ENCODE peak calls at places on chromosome 20, in nine cellular contexts. M is adrenal gland; C is fibroblast of lung; B is endothelial cell of umbilical vein; J is heart right ventricle; H is neuronal stem cell; V is sigmoid colon; Y is neural progenitor cell; I is naive thymus-derived CD4-positive, alpha-beta T cell. N is an unnamed sample. For H3K27me3, the result is how much of the 10 kb centered on the place peaks cover.

GRCh38 chr20:14696937-14697336 is 359.5 kb upstream of the FLRT3 start:
- DNase-seq in J (no peak), Y (no peak), C (no peak), B (no peak), H (no peak), I (no peak), V (no peak), M (no peak), N (no peak)

GRCh38 chr20:2108987-2109386 is 7.4 kb downstream of the STK35 start:
- DNase-seq in J (no peak), I (no peak), M (peak), H (no peak), Y (no peak), B (no peak), C (peak), V (no peak), N (peak)

GRCh38 chr20:61487346-61488022 is 235.4 kb downstream of the CDH4 start:
- DNase-seq in M (no peak), B (no peak), C (peak), J (no peak), H (no peak), Y (no peak), I (no peak), V (no peak), N (no peak)

GRCh38 chr20:57189713-57190112 is 76.7 kb downstream of the BMP7 start:
- DNase-seq in J (no peak), H (no peak), V (no peak), M (no peak), B (no peak), C (no peak), I (no peak), Y (no peak), N (no peak)

GRCh38 chr20:14992961-14993360 is 655.5 kb upstream of the FLRT3 start:
- DNase-seq in H (no peak), B (no peak), I (no peak), J (no peak), V (no peak), C (no peak), M (no peak), Y (no peak), N (no peak)

GRCh38 chr20:50140339-50140859 is 13.1 kb downstream of the PEDS1 start:
- DNase-seq in Y (no peak), M (no peak), C (no peak), I (no peak), J (no peak), B (no peak), H (no peak), V (no peak), N (no peak)

GRCh38 chr20:50019466-50020256 is 36.9 kb downstream of the SNAI1 start:
- DNase-seq in B (no peak), J (peak), I (no peak), C (no peak), M (peak), V (peak), H (no peak), Y (no peak), N (no peak)

GRCh38 chr20:23880426-23880825 is 878 bp upstream of the CST5 start:
- DNase-seq in B (no peak), Y (no peak), I (no peak), C (no peak), M (no peak), J (no peak), V (no peak), H (no peak), N (no peak)

GRCh38 chr20:54980321-54980960 is 505.0 kb downstream of the DOK5 start:
- DNase-seq in Y (peak), H (peak), V (no peak), M (no peak), C (no peak), B (no peak), I (no peak), J (no peak), N (no peak)

GRCh38 chr20:33859157-33859695 is 48.1 kb downstream of the CHMP4B start:
- DNase-seq in C (no peak), Y (no peak), B (peak), M (no peak), V (no peak), I (no peak), J (no peak), H (no peak), N (no peak)

GRCh38 chr20:56926501-56926900 is 297.4 kb downstream of the TFAP2C start:
- DNase-seq in Y (no peak), B (no peak), J (no peak), C (no peak), V (no peak), I (no peak), H (no peak), M (no peak), N (no peak)

GRCh38 chr20:44637490-44638372 is 13.8 kb downstream of the ADA start:
- DNase-seq in J (peak), B (no peak), I (no peak), M (no peak), H (no peak), Y (no peak), V (peak), C (no peak), N (peak)

GRCh38 chr20:52826722-52827121 is 145.4 kb upstream of the TSHZ2 start:
- DNase-seq in J (no peak), I (no peak), H (no peak), B (no peak), V (no peak), M (no peak), Y (no peak), C (no peak), N (no peak)

GRCh38 chr20:24522452-24523330 is 53.3 kb downstream of the SYNDIG1 start:
- DNase-seq in C (no peak), B (no peak), M (no peak), I (no peak), H (no peak), V (no peak), Y (no peak), J (no peak), N (no peak)

GRCh38 chr20:60055740-60056139 is 97.5 kb downstream of the CDH26 start:
- DNase-seq in B (no peak), V (peak), M (peak), Y (no peak), I (peak), C (no peak), H (no peak), J (peak), N (peak)

GRCh38 chr20:24144371-24144770 is 155.8 kb upstream of the GGTLC1 start:
- DNase-seq in V (no peak), H (no peak), I (no peak), Y (no peak), C (no peak), J (no peak), M (no peak), B (no peak), N (no peak)

GRCh38 chr20:41358230-41358629 is 8.4 kb downstream of the EMILIN3 start:
- DNase-seq in J (no peak), I (no peak), B (no peak), H (no peak), C (no peak), Y (no peak), M (no peak), V (no peak), N (no peak)

GRCh38 chr20:53654932-53655674 is 61.5 kb upstream of the ZNF217 start:
- DNase-seq in Y (no peak), M (peak), J (no peak), H (no peak), V (no peak), C (no peak), B (no peak), I (no peak), N (no peak)

GRCh38 chr20:41201760-41202159 is 64.4 kb downstream of the PLCG1 start:
- DNase-seq in C (no peak), V (no peak), J (no peak), I (no peak), Y (no peak), H (no peak), M (no peak), B (no peak), N (no peak)

GRCh38 chr20:50695144-50695872 is 4.0 kb upstream of the RIPOR3 start:
- DNase-seq in C (peak), M (no peak), I (no peak), H (no peak), J (no peak), V (peak), Y (no peak), B (no peak), N (peak)

GRCh38 chr20:35607003-35607735 is 8.5 kb upstream of the SPAG4 start:
- DNase-seq in B (no peak), C (no peak), H (no peak), V (no peak), Y (no peak), M (no peak), J (no peak), I (no peak), N (no peak)

GRCh38 chr20:4174909-4175308 is 159.6 kb upstream of the RNF24 start:
- DNase-seq in J (no peak), Y (no peak), C (no peak), M (no peak), V (no peak), B (no peak), I (no peak), H (no peak), N (no peak)

GRCh38 chr20:51402201-51402600 is 140.3 kb downstream of the NFATC2 start:
- DNase-seq in V (no peak), Y (no peak), J (no peak), B (no peak), H (no peak), C (peak), M (no peak), I (peak), N (no peak)

GRCh38 chr20:50283922-50284810 is 93.5 kb downstream of the CEBPB start:
- DNase-seq in V (peak), I (no peak), Y (no peak), C (no peak), H (no peak), M (peak), J (no peak), B (no peak), N (peak)

GRCh38 chr20:15642676-15643075 is 930.6 kb downstream of the KIF16B start:
- DNase-seq in J (no peak), B (peak), H (no peak), I (no peak), M (no peak), C (peak), Y (no peak), V (no peak), N (no peak)

GRCh38 chr20:54070187-54070987 is at the start of gene BCAS1:
- DNase-seq in J (no peak), I (no peak), M (no peak), Y (no peak), B (no peak), C (no peak), H (no peak), V (no peak), N (no peak)

GRCh38 chr20:57330998-57331397 is 1.4 kb downstream of the SPO11 start:
- DNase-seq in M (no peak), C (peak), I (no peak), Y (no peak), J (no peak), V (no peak), B (no peak), H (no peak), N (no peak)

GRCh38 chr20:40274912-40275654 is 414.0 kb downstream of the MAFB start:
- DNase-seq in J (no peak), Y (no peak), V (no peak), B (no peak), C (no peak), M (no peak), H (no peak), I (no peak), N (no peak)

GRCh38 chr20:3510110-3510509 is 39.3 kb downstream of the ATRN start:
- DNase-seq in B (peak), Y (no peak), C (peak), H (no peak), J (no peak), I (no peak), V (no peak), M (no peak), N (no peak)

DNA sequence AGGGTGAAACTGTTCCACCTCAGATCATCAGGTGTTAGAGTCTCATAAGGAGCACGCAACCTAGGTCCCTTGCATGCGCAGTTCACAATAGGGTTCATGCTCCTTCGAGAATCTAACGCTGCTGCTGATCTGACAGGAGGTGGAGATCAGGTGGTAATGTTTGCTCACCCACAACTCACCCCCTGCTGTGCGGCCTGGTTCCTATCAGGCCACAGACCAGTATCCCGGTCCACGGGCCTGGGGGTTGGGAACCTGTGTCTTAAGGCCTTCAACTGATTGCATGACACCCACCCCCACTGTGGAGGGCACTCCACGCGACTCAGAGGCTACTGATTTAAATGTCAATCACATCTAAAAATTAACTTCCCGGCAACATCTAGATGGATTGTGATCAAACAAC is 411.2 kb upstream of the SULF2 start:
- DNase-seq in M (no peak), Y (no peak), B (no peak), C (no peak), I (no peak), V (no peak), H (no peak), J (no peak), N (no peak)
- H3K27ac ChIP-seq in M (no peak), Y (no peak), B (no peak), C (no peak), I (no peak), V (no peak), H (no peak), J (no peak), N (no peak)

GRCh38 chr20:46013826-46014516 is 5.3 kb downstream of the MMP9 start:
- DNase-seq in J (peak), B (peak), Y (peak), I (peak), V (no peak), C (peak), H (peak), M (peak), N (no peak)

GRCh38 chr20:46018611-46019010 is 9.9 kb downstream of the MMP9 start:
- DNase-seq in J (no peak), B (no peak), C (no peak), V (no peak), M (no peak), I (no peak), Y (no peak), H (no peak), N (no peak)

GRCh38 chr20:46014517-46015396 is 6.0 kb downstream of the MMP9 start:
- DNase-seq in C (no peak), B (peak), V (no peak), J (no peak), I (no peak), Y (no peak), H (no peak), M (peak), N (no peak)

GRCh38 chr20:46020515-46020914 is 8.5 kb upstream of the SLC12A5 start:
- DNase-seq in M (no peak), J (no peak), V (no peak), C (no peak), Y (no peak), H (no peak), I (no peak), B (no peak), N (no peak)

DNA sequence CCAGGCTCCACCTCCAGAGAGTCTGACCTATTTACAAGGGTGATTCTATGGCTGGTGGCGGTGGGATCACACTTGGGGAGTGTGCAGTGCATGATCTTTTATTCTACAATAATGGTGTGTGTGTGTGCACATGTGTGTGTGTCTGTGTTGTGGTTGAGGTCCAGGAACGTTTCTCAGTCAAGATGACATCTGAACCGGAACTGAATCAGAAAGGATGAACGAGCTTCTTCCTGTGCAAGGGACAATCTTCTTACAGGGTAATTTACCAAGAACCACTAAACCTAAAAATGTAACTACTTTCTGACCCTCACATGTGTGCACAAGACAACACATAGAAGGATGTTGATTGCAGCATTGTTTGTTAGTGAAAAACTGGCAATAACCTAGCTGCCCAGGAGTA is 8.6 kb downstream of the MMP9 start:
- DNase-seq in J (no peak), M (no peak), I (no peak), H (no peak), B (no peak), C (no peak), V (no peak), Y (no peak), N (no peak)
- H3K27me3 ChIP-seq in J (under half), M (under half), I (under half), H (under half), B (under half), C (under half), V (half or more), Y (under half), N (under half)

GRCh38 chr20:64038579-64039292 is 2.8 kb downstream of the C20orf204 start:
- DNase-seq in H (peak), C (peak), Y (peak), V (peak), B (peak), I (peak), M (peak), J (peak), N (peak)

GRCh38 chr20:64037199-64037497 is 1.2 kb downstream of the C20orf204 start:
- DNase-seq in V (no peak), M (no peak), I (no peak), B (no peak), J (no peak), H (no peak), C (no peak), Y (no peak), N (no peak)

GRCh38 chr20:64039293-64040160 is 3.5 kb downstream of the C20orf204 start:
- DNase-seq in I (no peak), Y (no peak), V (no peak), B (peak), J (no peak), H (no peak), C (no peak), M (no peak), N (no peak)

GRCh38 chr20:64037498-64038213 is 1.7 kb downstream of the C20orf204 start:
- DNase-seq in M (no peak), B (no peak), H (no peak), Y (no peak), V (no peak), C (no peak), I (no peak), J (no peak), N (no peak)

GRCh38 chr20:64038252-64038578 is 2.2 kb downstream of the C20orf204 start:
- DNase-seq in C (no peak), M (no peak), Y (no peak), H (no peak), I (no peak), J (no peak), V (no peak), B (no peak), N (no peak)
- H3K27ac ChIP-seq in C (no peak), M (no peak), Y (no peak), H (no peak), I (peak), J (peak), V (peak), B (no peak), N (peak)

GRCh38 chr20:62721511-62722197 is 13.0 kb downstream of the NTSR1 start:
- DNase-seq in M (no peak), H (no peak), C (no peak), J (no peak), V (no peak), B (no peak), Y (no peak), I (no peak), N (no peak)
- H3K27me3 ChIP-seq in M (under half), H (under half), C (under half), J (under half), V (under half), B (under half), Y (under half), I (under half), N (under half)

GRCh38 chr20:21360686-21361085 is 36.6 kb downstream of the NKX2-4 start:
- DNase-seq in C (peak), B (peak), J (no peak), Y (no peak), V (no peak), I (no peak), H (no peak), M (no peak), N (no peak)
- H3K27ac ChIP-seq in C (no peak), B (peak), J (peak), Y (no peak), V (no peak), I (no peak), H (no peak), M (no peak), N (no peak)

DNA sequence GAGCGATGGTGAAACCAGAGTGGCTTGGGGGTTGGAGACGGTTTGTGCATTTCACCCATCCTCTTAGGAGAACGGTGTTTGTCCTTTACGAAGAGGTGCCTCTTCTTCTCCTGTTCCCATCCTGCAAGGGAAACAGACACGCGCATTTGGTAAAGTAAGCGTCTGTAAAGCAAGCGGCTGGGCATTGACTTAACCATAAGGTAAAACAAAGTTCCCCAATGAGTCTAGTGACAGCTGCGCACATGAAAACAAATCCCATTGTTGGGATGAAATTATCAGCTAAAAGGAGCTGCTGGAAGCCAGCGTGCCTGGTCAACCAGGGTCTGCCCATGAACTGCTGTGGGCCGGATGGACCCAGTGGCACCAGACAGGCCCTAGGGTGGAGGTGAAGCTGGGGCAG is 5.8 kb downstream of the BHLHE23 start:
- DNase-seq in M (no peak), C (no peak), B (no peak), I (no peak), J (peak), H (no peak), Y (no peak), V (no peak), N (no peak)
- H3K27me3 ChIP-seq in M (half or more), C (half or more), B (under half), I (under half), J (under half), H (half or more), Y (half or more), V (half or more), N (under half)

DNA sequence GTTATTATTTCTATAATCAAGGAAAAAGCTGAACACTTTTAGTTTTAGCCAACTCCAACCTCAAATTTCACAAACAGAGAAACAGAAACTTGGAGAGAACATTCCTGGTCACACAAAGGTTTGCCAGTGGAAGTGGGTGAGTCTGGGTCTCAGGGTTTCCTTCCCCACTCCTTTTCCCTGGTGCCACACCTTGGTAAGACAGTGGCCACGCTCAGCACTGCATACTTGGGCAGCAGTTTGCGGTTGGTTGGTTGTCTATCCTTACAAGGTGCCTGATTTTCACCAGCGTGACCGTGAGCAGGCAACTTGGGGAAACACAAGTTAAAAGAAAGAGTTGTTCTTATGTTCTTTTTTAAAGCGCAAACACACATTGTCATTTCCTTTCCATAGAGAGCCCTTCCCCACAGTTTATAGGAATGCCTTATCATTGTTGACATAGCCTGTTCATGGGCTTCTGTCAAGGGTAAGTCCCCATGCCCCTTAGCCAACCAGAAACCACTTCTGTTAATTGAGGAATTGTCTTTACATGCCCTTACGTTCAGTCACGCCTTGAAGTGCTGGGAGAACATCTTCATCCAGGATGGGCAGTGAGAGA is 82.2 kb downstream of the RIN2 start:
- DNase-seq in M (no peak), I (no peak), Y (no peak), J (no peak), B (peak), C (no peak), H (no peak), V (no peak), N (no peak)
- H3K27ac ChIP-seq in M (no peak), I (no peak), Y (no peak), J (no peak), B (peak), C (no peak), H (no peak), V (no peak), N (no peak)